ENCODE peak calls at places on chromosomes 7 and 10, in six cellular contexts. One of them, this sample, is unnamed.

GRCh38 chr10:77537051-77537450 is 100.6 kb downstream of the KCNMA1 start:
- DNase-seq in stimulated activated CD4-positive, alpha-beta T cell treated with anti-CD3 and anti-CD28 coated beads, Interleukin-12 subunit alpha, Interleukin-12 subunit beta, amount 100 ng/mL, for 4 hours: no peak
- DNase-seq in activated CD4-positive, alpha-beta T cell treated with anti-CD3 and anti-CD28 coated beads for 48 hours: no peak
- DNase-seq in NCI-H774: no peak
- DNase-seq in NCI-H446 treated with DMSO at 0.1 percent for 48 hours: no peak
- DNase-seq in activated effector memory CD4-positive, alpha-beta T cell treated with anti-CD3 and anti-CD28 coated beads, Interleukin-2, amount 50 U/mL, for 16 hours: no peak
- DNase-seq in this sample: no peak

GRCh38 chr10:58546722-58547121 is 34.0 kb downstream of the BICC1 start:
- DNase-seq in NCI-H774: no peak
- DNase-seq in activated CD4-positive, alpha-beta T cell treated with anti-CD3 and anti-CD28 coated beads for 48 hours: no peak
- DNase-seq in activated effector memory CD4-positive, alpha-beta T cell treated with anti-CD3 and anti-CD28 coated beads, Interleukin-2, amount 50 U/mL, for 16 hours: no peak
- DNase-seq in NCI-H446 treated with DMSO at 0.1 percent for 48 hours: no peak
- DNase-seq in stimulated activated CD4-positive, alpha-beta T cell treated with anti-CD3 and anti-CD28 coated beads, Interleukin-12 subunit alpha, Interleukin-12 subunit beta, amount 100 ng/mL, for 4 hours: no peak
- DNase-seq in this sample: no peak

GRCh38 chr10:6665847-6666246 is 85.8 kb upstream of the PRKCQ start:
- DNase-seq in NCI-H446 treated with DMSO at 0.1 percent for 48 hours: no peak
- DNase-seq in activated effector memory CD4-positive, alpha-beta T cell treated with anti-CD3 and anti-CD28 coated beads, Interleukin-2, amount 50 U/mL, for 16 hours: peak
- DNase-seq in activated CD4-positive, alpha-beta T cell treated with anti-CD3 and anti-CD28 coated beads for 48 hours: peak
- DNase-seq in NCI-H774: no peak
- DNase-seq in stimulated activated CD4-positive, alpha-beta T cell treated with anti-CD3 and anti-CD28 coated beads, Interleukin-12 subunit alpha, Interleukin-12 subunit beta, amount 100 ng/mL, for 4 hours: no peak
- DNase-seq in this sample: peak

GRCh38 chr7:145732521-145732920 is 384.1 kb upstream of the CNTNAP2 start:
- DNase-seq in activated effector memory CD4-positive, alpha-beta T cell treated with anti-CD3 and anti-CD28 coated beads, Interleukin-2, amount 50 U/mL, for 16 hours: no peak
- DNase-seq in NCI-H446 treated with DMSO at 0.1 percent for 48 hours: no peak
- DNase-seq in NCI-H774: no peak
- DNase-seq in activated CD4-positive, alpha-beta T cell treated with anti-CD3 and anti-CD28 coated beads for 48 hours: no peak
- DNase-seq in stimulated activated CD4-positive, alpha-beta T cell treated with anti-CD3 and anti-CD28 coated beads, Interleukin-12 subunit alpha, Interleukin-12 subunit beta, amount 100 ng/mL, for 4 hours: no peak
- DNase-seq in this sample: no peak

GRCh38 chr10:61124748-61125147 is 180.8 kb upstream of the RHOBTB1 start:
- DNase-seq in stimulated activated CD4-positive, alpha-beta T cell treated with anti-CD3 and anti-CD28 coated beads, Interleukin-12 subunit alpha, Interleukin-12 subunit beta, amount 100 ng/mL, for 4 hours: no peak
- DNase-seq in activated CD4-positive, alpha-beta T cell treated with anti-CD3 and anti-CD28 coated beads for 48 hours: no peak
- DNase-seq in NCI-H446 treated with DMSO at 0.1 percent for 48 hours: no peak
- DNase-seq in NCI-H774: no peak
- DNase-seq in activated effector memory CD4-positive, alpha-beta T cell treated with anti-CD3 and anti-CD28 coated beads, Interleukin-2, amount 50 U/mL, for 16 hours: no peak
- DNase-seq in this sample: no peak

GRCh38 chr7:27098493-27099223 is 2.9 kb upstream of the HOXA1 start:
- DNase-seq in NCI-H774: no peak
- DNase-seq in activated CD4-positive, alpha-beta T cell treated with anti-CD3 and anti-CD28 coated beads for 48 hours: no peak
- DNase-seq in NCI-H446 treated with DMSO at 0.1 percent for 48 hours: no peak
- DNase-seq in activated effector memory CD4-positive, alpha-beta T cell treated with anti-CD3 and anti-CD28 coated beads, Interleukin-2, amount 50 U/mL, for 16 hours: no peak
- DNase-seq in stimulated activated CD4-positive, alpha-beta T cell treated with anti-CD3 and anti-CD28 coated beads, Interleukin-12 subunit alpha, Interleukin-12 subunit beta, amount 100 ng/mL, for 4 hours: no peak
- DNase-seq in this sample: no peak

GRCh38 chr7:116871061-116871700 is 8.8 kb downstream of the CAPZA2 start:
- DNase-seq in activated CD4-positive, alpha-beta T cell treated with anti-CD3 and anti-CD28 coated beads for 48 hours: no peak
- DNase-seq in NCI-H774: no peak
- DNase-seq in NCI-H446 treated with DMSO at 0.1 percent for 48 hours: no peak
- DNase-seq in activated effector memory CD4-positive, alpha-beta T cell treated with anti-CD3 and anti-CD28 coated beads, Interleukin-2, amount 50 U/mL, for 16 hours: no peak
- DNase-seq in stimulated activated CD4-positive, alpha-beta T cell treated with anti-CD3 and anti-CD28 coated beads, Interleukin-12 subunit alpha, Interleukin-12 subunit beta, amount 100 ng/mL, for 4 hours: no peak
- DNase-seq in this sample: no peak

GRCh38 chr7:157544226-157544625 is 207.4 kb downstream of the DNAJB6 start:
- DNase-seq in stimulated activated CD4-positive, alpha-beta T cell treated with anti-CD3 and anti-CD28 coated beads, Interleukin-12 subunit alpha, Interleukin-12 subunit beta, amount 100 ng/mL, for 4 hours: no peak
- DNase-seq in activated CD4-positive, alpha-beta T cell treated with anti-CD3 and anti-CD28 coated beads for 48 hours: no peak
- DNase-seq in NCI-H774: no peak
- DNase-seq in activated effector memory CD4-positive, alpha-beta T cell treated with anti-CD3 and anti-CD28 coated beads, Interleukin-2, amount 50 U/mL, for 16 hours: peak
- DNase-seq in NCI-H446 treated with DMSO at 0.1 percent for 48 hours: no peak
- DNase-seq in this sample: no peak

GRCh38 chr7:101059620-101059942 is 25.7 kb upstream of the TRIM56 start:
- DNase-seq in NCI-H446 treated with DMSO at 0.1 percent for 48 hours: no peak
- DNase-seq in stimulated activated CD4-positive, alpha-beta T cell treated with anti-CD3 and anti-CD28 coated beads, Interleukin-12 subunit alpha, Interleukin-12 subunit beta, amount 100 ng/mL, for 4 hours: no peak
- DNase-seq in activated CD4-positive, alpha-beta T cell treated with anti-CD3 and anti-CD28 coated beads for 48 hours: no peak
- DNase-seq in NCI-H774: no peak
- DNase-seq in activated effector memory CD4-positive, alpha-beta T cell treated with anti-CD3 and anti-CD28 coated beads, Interleukin-2, amount 50 U/mL, for 16 hours: no peak
- DNase-seq in this sample: no peak

GRCh38 chr10:88651131-88651541 is 13.1 kb upstream of the LIPF start:
- DNase-seq in stimulated activated CD4-positive, alpha-beta T cell treated with anti-CD3 and anti-CD28 coated beads, Interleukin-12 subunit alpha, Interleukin-12 subunit beta, amount 100 ng/mL, for 4 hours: no peak
- DNase-seq in activated CD4-positive, alpha-beta T cell treated with anti-CD3 and anti-CD28 coated beads for 48 hours: no peak
- DNase-seq in NCI-H774: no peak
- DNase-seq in NCI-H446 treated with DMSO at 0.1 percent for 48 hours: no peak
- DNase-seq in activated effector memory CD4-positive, alpha-beta T cell treated with anti-CD3 and anti-CD28 coated beads, Interleukin-2, amount 50 U/mL, for 16 hours: no peak
- DNase-seq in this sample: no peak

GRCh38 chr10:92826061-92826460 is 22.3 kb upstream of the EXOC6 start:
- DNase-seq in stimulated activated CD4-positive, alpha-beta T cell treated with anti-CD3 and anti-CD28 coated beads, Interleukin-12 subunit alpha, Interleukin-12 subunit beta, amount 100 ng/mL, for 4 hours: no peak
- DNase-seq in activated effector memory CD4-positive, alpha-beta T cell treated with anti-CD3 and anti-CD28 coated beads, Interleukin-2, amount 50 U/mL, for 16 hours: no peak
- DNase-seq in activated CD4-positive, alpha-beta T cell treated with anti-CD3 and anti-CD28 coated beads for 48 hours: no peak
- DNase-seq in NCI-H446 treated with DMSO at 0.1 percent for 48 hours: no peak
- DNase-seq in NCI-H774: no peak
- DNase-seq in this sample: no peak

GRCh38 chr7:137904826-137905225 is 58.1 kb upstream of the DGKI start:
- DNase-seq in activated CD4-positive, alpha-beta T cell treated with anti-CD3 and anti-CD28 coated beads for 48 hours: no peak
- DNase-seq in NCI-H446 treated with DMSO at 0.1 percent for 48 hours: no peak
- DNase-seq in activated effector memory CD4-positive, alpha-beta T cell treated with anti-CD3 and anti-CD28 coated beads, Interleukin-2, amount 50 U/mL, for 16 hours: no peak
- DNase-seq in stimulated activated CD4-positive, alpha-beta T cell treated with anti-CD3 and anti-CD28 coated beads, Interleukin-12 subunit alpha, Interleukin-12 subunit beta, amount 100 ng/mL, for 4 hours: no peak
- DNase-seq in NCI-H774: no peak
- DNase-seq in this sample: no peak

GRCh38 chr10:109405338-109405737 is 518.0 kb downstream of the XPNPEP1 start:
- DNase-seq in stimulated activated CD4-positive, alpha-beta T cell treated with anti-CD3 and anti-CD28 coated beads, Interleukin-12 subunit alpha, Interleukin-12 subunit beta, amount 100 ng/mL, for 4 hours: no peak
- DNase-seq in activated CD4-positive, alpha-beta T cell treated with anti-CD3 and anti-CD28 coated beads for 48 hours: no peak
- DNase-seq in activated effector memory CD4-positive, alpha-beta T cell treated with anti-CD3 and anti-CD28 coated beads, Interleukin-2, amount 50 U/mL, for 16 hours: no peak
- DNase-seq in NCI-H774: no peak
- DNase-seq in NCI-H446 treated with DMSO at 0.1 percent for 48 hours: no peak
- DNase-seq in this sample: no peak

GRCh38 chr10:1577945-1578344 is 159.4 kb downstream of the ADARB2 start:
- DNase-seq in activated effector memory CD4-positive, alpha-beta T cell treated with anti-CD3 and anti-CD28 coated beads, Interleukin-2, amount 50 U/mL, for 16 hours: no peak
- DNase-seq in stimulated activated CD4-positive, alpha-beta T cell treated with anti-CD3 and anti-CD28 coated beads, Interleukin-12 subunit alpha, Interleukin-12 subunit beta, amount 100 ng/mL, for 4 hours: no peak
- DNase-seq in activated CD4-positive, alpha-beta T cell treated with anti-CD3 and anti-CD28 coated beads for 48 hours: no peak
- DNase-seq in NCI-H774: no peak
- DNase-seq in NCI-H446 treated with DMSO at 0.1 percent for 48 hours: no peak
- DNase-seq in this sample: no peak

GRCh38 chr7:33986951-33987948 is 81.9 kb downstream of the BMPER start:
- DNase-seq in NCI-H446 treated with DMSO at 0.1 percent for 48 hours: peak
- DNase-seq in activated effector memory CD4-positive, alpha-beta T cell treated with anti-CD3 and anti-CD28 coated beads, Interleukin-2, amount 50 U/mL, for 16 hours: no peak
- DNase-seq in activated CD4-positive, alpha-beta T cell treated with anti-CD3 and anti-CD28 coated beads for 48 hours: no peak
- DNase-seq in NCI-H774: no peak
- DNase-seq in stimulated activated CD4-positive, alpha-beta T cell treated with anti-CD3 and anti-CD28 coated beads, Interleukin-12 subunit alpha, Interleukin-12 subunit beta, amount 100 ng/mL, for 4 hours: no peak
- DNase-seq in this sample: no peak

GRCh38 chr10:131851332-131851731 is 49.5 kb upstream of the PPP2R2D start:
- DNase-seq in activated CD4-positive, alpha-beta T cell treated with anti-CD3 and anti-CD28 coated beads for 48 hours: no peak
- DNase-seq in stimulated activated CD4-positive, alpha-beta T cell treated with anti-CD3 and anti-CD28 coated beads, Interleukin-12 subunit alpha, Interleukin-12 subunit beta, amount 100 ng/mL, for 4 hours: no peak
- DNase-seq in activated effector memory CD4-positive, alpha-beta T cell treated with anti-CD3 and anti-CD28 coated beads, Interleukin-2, amount 50 U/mL, for 16 hours: peak
- DNase-seq in NCI-H446 treated with DMSO at 0.1 percent for 48 hours: no peak
- DNase-seq in NCI-H774: no peak
- DNase-seq in this sample: no peak

GRCh38 chr7:55469271-55469681 is 103.0 kb downstream of the VOPP1 start:
- DNase-seq in activated effector memory CD4-positive, alpha-beta T cell treated with anti-CD3 and anti-CD28 coated beads, Interleukin-2, amount 50 U/mL, for 16 hours: peak
- DNase-seq in activated CD4-positive, alpha-beta T cell treated with anti-CD3 and anti-CD28 coated beads for 48 hours: no peak
- DNase-seq in stimulated activated CD4-positive, alpha-beta T cell treated with anti-CD3 and anti-CD28 coated beads, Interleukin-12 subunit alpha, Interleukin-12 subunit beta, amount 100 ng/mL, for 4 hours: no peak
- DNase-seq in NCI-H774: no peak
- DNase-seq in NCI-H446 treated with DMSO at 0.1 percent for 48 hours: no peak
- DNase-seq in this sample: no peak

GRCh38 chr10:44587488-44588140 is 202.7 kb upstream of the CXCL12 start:
- DNase-seq in activated effector memory CD4-positive, alpha-beta T cell treated with anti-CD3 and anti-CD28 coated beads, Interleukin-2, amount 50 U/mL, for 16 hours: no peak
- DNase-seq in NCI-H446 treated with DMSO at 0.1 percent for 48 hours: no peak
- DNase-seq in NCI-H774: no peak
- DNase-seq in stimulated activated CD4-positive, alpha-beta T cell treated with anti-CD3 and anti-CD28 coated beads, Interleukin-12 subunit alpha, Interleukin-12 subunit beta, amount 100 ng/mL, for 4 hours: no peak
- DNase-seq in activated CD4-positive, alpha-beta T cell treated with anti-CD3 and anti-CD28 coated beads for 48 hours: no peak
- DNase-seq in this sample: no peak

This sample was measured in CMK.